ENCODE peak calls at places on chromosomes 5 and 9, in eight cellular contexts. Q is HCT116, P is GM23338, L is SK-N-SH, C is A549, A is K562, K is HL-60, V is HepG2. F is an unnamed sample.

GRCh38 chr9:20598367-20598766 is 23.9 kb downstream of the MLLT3 start:
- DNase-seq in Q (no peak), P (no peak), L (no peak), C (no peak), A (no peak), K (no peak), V (no peak), F (no peak)

GRCh38 chr9:122040573-122041242 is 52.4 kb downstream of the TTLL11 start:
- DNase-seq in Q (no peak), P (no peak), L (no peak), C (no peak), A (no peak), K (no peak), V (no peak), F (no peak)

GRCh38 chr5:178428341-178429155 is 161.6 kb downstream of the COL23A1 start:
- DNase-seq in Q (no peak), P (no peak), L (peak), C (no peak), A (no peak), K (no peak), V (no peak), F (no peak)

GRCh38 chr5:135085936-135086235 is 51.9 kb upstream of the PITX1 start:
- DNase-seq in Q (no peak), P (no peak), L (no peak), C (no peak), A (no peak), K (no peak), V (no peak), F (no peak)

GRCh38 chr5:90640484-90641059 is 82.0 kb downstream of the ADGRV1 start:
- DNase-seq in Q (no peak), P (peak), L (no peak), C (no peak), A (peak), K (no peak), V (no peak), F (no peak)

GRCh38 chr5:88235346-88235745 is 33.3 kb downstream of the TMEM161B start:
- DNase-seq in Q (no peak), P (peak), L (no peak), C (no peak), A (no peak), K (no peak), V (no peak), F (no peak)

GRCh38 chr9:18606831-18607230 is 132.9 kb downstream of the ADAMTSL1 start:
- DNase-seq in Q (no peak), P (peak), L (no peak), C (no peak), A (no peak), K (no peak), V (no peak), F (no peak)

GRCh38 chr9:136626066-136626725 is 36.5 kb upstream of the EGFL7 start:
- DNase-seq in Q (no peak), P (no peak), L (no peak), C (no peak), A (no peak), K (no peak), V (no peak), F (no peak)

GRCh38 chr5:178249191-178249989 is 16.8 kb upstream of the PHYKPL start:
- DNase-seq in Q (no peak), P (no peak), L (no peak), C (no peak), A (no peak), K (no peak), V (no peak), F (no peak)

GRCh38 chr9:126033956-126034355 is 286.8 kb downstream of the PBX3 start:
- DNase-seq in Q (no peak), P (no peak), L (no peak), C (no peak), A (no peak), K (no peak), V (no peak), F (no peak)

GRCh38 chr9:91741529-91741928 is 208.5 kb downstream of the ROR2 start:
- DNase-seq in Q (no peak), P (no peak), L (no peak), C (no peak), A (no peak), K (no peak), V (no peak), F (no peak)

GRCh38 chr5:31886206-31886605 is 247.3 kb downstream of the PDZD2 start:
- DNase-seq in Q (no peak), P (peak), L (no peak), C (no peak), A (no peak), K (no peak), V (no peak), F (no peak)

GRCh38 chr5:171826132-171826531 is 40.5 kb downstream of the SMIM23 start:
- DNase-seq in Q (no peak), P (no peak), L (no peak), C (no peak), A (no peak), K (no peak), V (no peak), F (no peak)

GRCh38 chr5:61626639-61627282 is 294.7 kb downstream of the ZSWIM6 start:
- DNase-seq in Q (no peak), P (no peak), L (no peak), C (no peak), A (no peak), K (no peak), V (no peak), F (no peak)
- H3K4me3 ChIP-seq in Q (no peak), P (peak), L (no peak), C (peak), A (no peak), K (no peak), V (no peak), F (no peak)

GRCh38 chr5:52783226-52783959 is 4.3 kb upstream of the ITGA1 start:
- DNase-seq in Q (no peak), P (no peak), L (no peak), C (no peak), A (no peak), K (no peak), V (no peak), F (no peak)
- TF ChIP-seq REST in Q (no peak), P (no peak), L (no peak), C (no peak), A (no peak), K (no peak), V (no peak), F (no peak)

GRCh38 chr9:123377211-123377971 is 21.4 kb downstream of the CRB2 start:
- DNase-seq in Q (no peak), P (no peak), L (peak), C (no peak), A (no peak), K (no peak), V (no peak), F (no peak)
- H3K27ac ChIP-seq in Q (no peak), P (no peak), L (no peak), C (no peak), A (no peak), K (no peak), V (no peak), F (no peak)

GRCh38 chr5:140145818-140146522 is 20.2 kb downstream of the IGIP start:
- DNase-seq in Q (no peak), P (peak), L (peak), C (peak), A (peak), K (peak), V (peak), F (no peak)
- H3K4me3 ChIP-seq in Q (peak), P (peak), L (peak), C (peak), A (no peak), K (no peak), V (peak), F (peak)

GRCh38 chr9:128733256-128733655 is 9.3 kb upstream of the ZDHHC12 start:
- DNase-seq in Q (peak), P (peak), L (peak), C (peak), A (peak), K (peak), V (peak), F (peak)
- TF ChIP-seq REST in Q (no peak), P (no peak), L (no peak), C (no peak), A (no peak), K (no peak), V (no peak), F (no peak)

F was measured in Panc1.